ENCODE peak calls at places on chromosomes 1 and 21, in seven cellular contexts. One of them, this sample, is unnamed.

GRCh38 chr1:16155537-16156410 is at the start of gene EPHA2:
- DNase-seq in ureter: peak; percentile 94
- DNase-seq in adipocyte: peak; percentile 94
- DNase-seq in naive thymus-derived CD4-positive, alpha-beta T cell: no peak
- DNase-seq in NCI-H2107: no peak
- DNase-seq in transverse colon: peak; percentile 94
- DNase-seq in memory B cell: no peak
- DNase-seq in this sample: peak; percentile 95

GRCh38 chr21:41965045-41965444 is 11.2 kb upstream of the C2CD2 start:
- DNase-seq in ureter: no peak
- DNase-seq in adipocyte: no peak
- DNase-seq in naive thymus-derived CD4-positive, alpha-beta T cell: no peak
- DNase-seq in NCI-H2107: no peak
- DNase-seq in transverse colon: no peak
- DNase-seq in memory B cell: no peak
- DNase-seq in this sample: no peak

GRCh38 chr1:34113887-34114286 is 51.1 kb downstream of the CSMD2 start:
- DNase-seq in ureter: no peak
- DNase-seq in adipocyte: peak; percentile 52
- DNase-seq in naive thymus-derived CD4-positive, alpha-beta T cell: no peak
- DNase-seq in NCI-H2107: no peak
- DNase-seq in transverse colon: no peak
- DNase-seq in memory B cell: no peak
- DNase-seq in this sample: peak; percentile 12

GRCh38 chr1:71414229-71414628 is 333.4 kb upstream of the ZRANB2 start:
- DNase-seq in ureter: no peak
- DNase-seq in adipocyte: no peak
- DNase-seq in naive thymus-derived CD4-positive, alpha-beta T cell: no peak
- DNase-seq in NCI-H2107: no peak
- DNase-seq in transverse colon: no peak
- DNase-seq in memory B cell: no peak
- DNase-seq in this sample: no peak

GRCh38 chr21:42234026-42234425 is 15.1 kb downstream of the ABCG1 start:
- DNase-seq in ureter: no peak
- DNase-seq in adipocyte: no peak
- DNase-seq in naive thymus-derived CD4-positive, alpha-beta T cell: no peak
- DNase-seq in NCI-H2107: no peak
- DNase-seq in transverse colon: no peak
- DNase-seq in memory B cell: no peak
- DNase-seq in this sample: peak; percentile 30

GRCh38 chr1:17272066-17272465 is 23.2 kb downstream of the PADI3 start:
- DNase-seq in ureter: no peak
- DNase-seq in adipocyte: no peak
- DNase-seq in naive thymus-derived CD4-positive, alpha-beta T cell: no peak
- DNase-seq in NCI-H2107: no peak
- DNase-seq in transverse colon: no peak
- DNase-seq in memory B cell: no peak
- DNase-seq in this sample: no peak

GRCh38 chr1:119827010-119827409 is 15.8 kb upstream of the REG4 start:
- DNase-seq in ureter: no peak
- DNase-seq in adipocyte: no peak
- DNase-seq in naive thymus-derived CD4-positive, alpha-beta T cell: no peak
- DNase-seq in NCI-H2107: no peak
- DNase-seq in transverse colon: no peak
- DNase-seq in memory B cell: no peak
- DNase-seq in this sample: no peak

GRCh38 chr1:116804736-116805135 is 50.5 kb downstream of the CD2 start:
- DNase-seq in ureter: no peak
- DNase-seq in adipocyte: no peak
- DNase-seq in naive thymus-derived CD4-positive, alpha-beta T cell: no peak
- DNase-seq in NCI-H2107: no peak
- DNase-seq in transverse colon: no peak
- DNase-seq in memory B cell: no peak
- DNase-seq in this sample: no peak

GRCh38 chr21:18354947-18355346 is 48.6 kb downstream of the TMPRSS15 start:
- DNase-seq in ureter: no peak
- DNase-seq in adipocyte: no peak
- DNase-seq in naive thymus-derived CD4-positive, alpha-beta T cell: no peak
- DNase-seq in NCI-H2107: no peak
- DNase-seq in transverse colon: no peak
- DNase-seq in memory B cell: no peak
- DNase-seq in this sample: no peak

GRCh38 chr1:52057876-52058275 is 1.8 kb downstream of the BTF3L4 start:
- DNase-seq in ureter: no peak
- DNase-seq in adipocyte: peak; percentile 34
- DNase-seq in naive thymus-derived CD4-positive, alpha-beta T cell: no peak
- DNase-seq in NCI-H2107: no peak
- DNase-seq in transverse colon: no peak
- DNase-seq in memory B cell: no peak
- DNase-seq in this sample: no peak

GRCh38 chr1:27823784-27824183 is 6.8 kb upstream of the PPP1R8 start:
- DNase-seq in ureter: no peak
- DNase-seq in adipocyte: no peak
- DNase-seq in naive thymus-derived CD4-positive, alpha-beta T cell: no peak
- DNase-seq in NCI-H2107: no peak
- DNase-seq in transverse colon: no peak
- DNase-seq in memory B cell: no peak
- DNase-seq in this sample: no peak

GRCh38 chr21:30579351-30579750 is 10.8 kb downstream of the KRTAP22-2 start:
- DNase-seq in ureter: no peak
- DNase-seq in adipocyte: no peak
- DNase-seq in naive thymus-derived CD4-positive, alpha-beta T cell: no peak
- DNase-seq in NCI-H2107: no peak
- DNase-seq in transverse colon: no peak
- DNase-seq in memory B cell: no peak
- DNase-seq in this sample: no peak

GRCh38 chr1:17207540-17207939 is 2.6 kb downstream of the PADI1 start:
- DNase-seq in ureter: no peak
- DNase-seq in adipocyte: no peak
- DNase-seq in naive thymus-derived CD4-positive, alpha-beta T cell: no peak
- DNase-seq in NCI-H2107: no peak
- DNase-seq in transverse colon: no peak
- DNase-seq in memory B cell: no peak
- DNase-seq in this sample: no peak

GRCh38 chr21:41751621-41752020 is 15.2 kb downstream of the RIPK4 start:
- DNase-seq in ureter: peak; percentile 86
- DNase-seq in adipocyte: no peak
- DNase-seq in naive thymus-derived CD4-positive, alpha-beta T cell: no peak
- DNase-seq in NCI-H2107: no peak
- DNase-seq in transverse colon: no peak
- DNase-seq in memory B cell: no peak
- DNase-seq in this sample: peak; percentile 64

GRCh38 chr1:92929461-92929860 is 31.8 kb downstream of the DIPK1A start:
- DNase-seq in ureter: no peak
- DNase-seq in adipocyte: no peak
- DNase-seq in naive thymus-derived CD4-positive, alpha-beta T cell: no peak
- DNase-seq in NCI-H2107: no peak
- DNase-seq in transverse colon: no peak
- DNase-seq in memory B cell: no peak
- DNase-seq in this sample: no peak

GRCh38 chr1:104648269-104648691 is 898.6 kb downstream of the AMY1C start:
- DNase-seq in ureter: no peak
- DNase-seq in adipocyte: peak; percentile 25
- DNase-seq in naive thymus-derived CD4-positive, alpha-beta T cell: no peak
- DNase-seq in NCI-H2107: no peak
- DNase-seq in transverse colon: no peak
- DNase-seq in memory B cell: no peak
- DNase-seq in this sample: no peak

GRCh38 chr21:43602277-43603229 is 56.7 kb downstream of the HSF2BP start:
- DNase-seq in ureter: no peak
- DNase-seq in adipocyte: no peak
- DNase-seq in naive thymus-derived CD4-positive, alpha-beta T cell: no peak
- DNase-seq in NCI-H2107: no peak
- DNase-seq in transverse colon: no peak
- DNase-seq in memory B cell: no peak
- DNase-seq in this sample: no peak

GRCh38 chr1:26305667-26306289 is 658 bp downstream of the UBXN11 start:
- DNase-seq in ureter: no peak
- DNase-seq in adipocyte: no peak
- DNase-seq in naive thymus-derived CD4-positive, alpha-beta T cell: no peak
- DNase-seq in NCI-H2107: no peak
- DNase-seq in transverse colon: no peak
- DNase-seq in memory B cell: no peak
- DNase-seq in this sample: no peak

GRCh38 chr1:119330062-119330939 is 38.3 kb upstream of the HAO2 start:
- DNase-seq in ureter: no peak
- DNase-seq in adipocyte: peak; percentile 22
- DNase-seq in naive thymus-derived CD4-positive, alpha-beta T cell: no peak
- DNase-seq in NCI-H2107: no peak
- DNase-seq in transverse colon: no peak
- DNase-seq in memory B cell: no peak
- DNase-seq in this sample: no peak

GRCh38 chr1:197106869-197107268 is 39.6 kb downstream of the ASPM start:
- DNase-seq in ureter: no peak
- DNase-seq in adipocyte: peak; percentile 21
- DNase-seq in naive thymus-derived CD4-positive, alpha-beta T cell: no peak
- DNase-seq in NCI-H2107: no peak
- DNase-seq in transverse colon: no peak
- DNase-seq in memory B cell: no peak
- DNase-seq in this sample: no peak

GRCh38 chr1:117838911-117839310 is 90.5 kb downstream of the GDAP2 start:
- DNase-seq in ureter: no peak
- DNase-seq in adipocyte: peak; percentile 43
- DNase-seq in naive thymus-derived CD4-positive, alpha-beta T cell: no peak
- DNase-seq in NCI-H2107: no peak
- DNase-seq in transverse colon: no peak
- DNase-seq in memory B cell: no peak
- DNase-seq in this sample: no peak

GRCh38 chr1:148388260-148389026 is 94.7 kb downstream of the PPIAL4G start:
- DNase-seq in ureter: peak; percentile 94
- DNase-seq in adipocyte: peak; percentile 90
- DNase-seq in naive thymus-derived CD4-positive, alpha-beta T cell: peak; percentile 90
- DNase-seq in NCI-H2107: no peak
- DNase-seq in transverse colon: peak; percentile 94
- DNase-seq in memory B cell: peak; percentile 67
- DNase-seq in this sample: peak; percentile 87

GRCh38 chr1:41619511-41620364 is 135.3 kb upstream of the EDN2 start:
- DNase-seq in ureter: peak; percentile 45
- DNase-seq in adipocyte: no peak
- DNase-seq in naive thymus-derived CD4-positive, alpha-beta T cell: no peak
- DNase-seq in NCI-H2107: no peak
- DNase-seq in transverse colon: no peak
- DNase-seq in memory B cell: peak; percentile 7
- DNase-seq in this sample: no peak

GRCh38 chr1:27357281-27358037 is 9.3 kb downstream of the MAP3K6 start:
- DNase-seq in ureter: peak; percentile 75
- DNase-seq in adipocyte: peak; percentile 61
- DNase-seq in naive thymus-derived CD4-positive, alpha-beta T cell: peak; percentile 76
- DNase-seq in NCI-H2107: no peak
- DNase-seq in transverse colon: peak; percentile 80
- DNase-seq in memory B cell: peak; percentile 83
- DNase-seq in this sample: peak; percentile 65

GRCh38 chr21:30194701-30195299 is 21.1 kb downstream of the CLDN8 start:
- DNase-seq in ureter: no peak
- DNase-seq in adipocyte: peak; percentile 21
- DNase-seq in naive thymus-derived CD4-positive, alpha-beta T cell: no peak
- DNase-seq in NCI-H2107: no peak
- DNase-seq in transverse colon: no peak
- DNase-seq in memory B cell: no peak
- DNase-seq in this sample: peak; percentile 29

GRCh38 chr21:17270234-17270633 is 242.6 kb upstream of the CXADR start:
- DNase-seq in ureter: no peak
- DNase-seq in adipocyte: peak; percentile 75
- DNase-seq in naive thymus-derived CD4-positive, alpha-beta T cell: no peak
- DNase-seq in NCI-H2107: peak; percentile 16
- DNase-seq in transverse colon: no peak
- DNase-seq in memory B cell: no peak
- DNase-seq in this sample: no peak

GRCh38 chr1:41980872-41981653 is 62.3 kb upstream of the HIVEP3 start:
- DNase-seq in ureter: no peak
- DNase-seq in adipocyte: no peak
- DNase-seq in naive thymus-derived CD4-positive, alpha-beta T cell: no peak
- DNase-seq in NCI-H2107: no peak
- DNase-seq in transverse colon: no peak
- DNase-seq in memory B cell: no peak
- DNase-seq in this sample: no peak

GRCh38 chr1:153190373-153190772 is 12.9 kb upstream of the LELP1 start:
- DNase-seq in ureter: no peak
- DNase-seq in adipocyte: no peak
- DNase-seq in naive thymus-derived CD4-positive, alpha-beta T cell: no peak
- DNase-seq in NCI-H2107: peak; percentile 8
- DNase-seq in transverse colon: no peak
- DNase-seq in memory B cell: no peak
- DNase-seq in this sample: no peak

GRCh38 chr1:219189021-219189824 is 15.5 kb downstream of the LYPLAL1 start:
- DNase-seq in ureter: no peak
- DNase-seq in adipocyte: peak; percentile 77
- DNase-seq in naive thymus-derived CD4-positive, alpha-beta T cell: no peak
- DNase-seq in NCI-H2107: no peak
- DNase-seq in transverse colon: no peak
- DNase-seq in memory B cell: no peak
- DNase-seq in this sample: no peak

GRCh38 chr1:110674337-110675059 is at the start of gene KCNA3:
- DNase-seq in ureter: no peak
- DNase-seq in adipocyte: no peak
- DNase-seq in naive thymus-derived CD4-positive, alpha-beta T cell: peak; percentile 65
- DNase-seq in NCI-H2107: no peak
- DNase-seq in transverse colon: peak; percentile 65
- DNase-seq in memory B cell: peak; percentile 64
- DNase-seq in this sample: no peak